ENCODE peak calls at places on chromosomes 5 and 9, in five cellular contexts. T, Z, V, G and Q are unnamed samples.

GRCh38 chr9:87528969-87529368 is 31.3 kb downstream of the DAPK1 start:
- DNase-seq in T (no peak), Z (no peak), V (no peak), G (no peak), Q (no peak)

GRCh38 chr5:119255571-119256356 is 100.1 kb upstream of the TNFAIP8 start:
- DNase-seq in T (no peak), Z (no peak), V (no peak), G (no peak), Q (no peak)

GRCh38 chr5:55232194-55232984 is 1.0 kb downstream of the CCNO start:
- DNase-seq in T (no peak), Z (no peak), V (peak), G (peak), Q (peak)

GRCh38 chr5:90632799-90633198 is 74.2 kb downstream of the ADGRV1 start:
- DNase-seq in T (no peak), Z (no peak), V (no peak), G (no peak), Q (no peak)

GRCh38 chr5:32679218-32679617 is 31.9 kb upstream of the NPR3 start:
- DNase-seq in T (no peak), Z (no peak), V (no peak), G (no peak), Q (no peak)

GRCh38 chr9:94490465-94490864 is 64.4 kb upstream of the PCAT7 start:
- DNase-seq in T (no peak), Z (no peak), V (no peak), G (no peak), Q (no peak)

GRCh38 chr5:88452820-88453219 is 184.2 kb upstream of the TMEM161B start:
- DNase-seq in T (no peak), Z (no peak), V (no peak), G (no peak), Q (no peak)

GRCh38 chr5:90135979-90136378 is 273.6 kb downstream of the CETN3 start:
- DNase-seq in T (no peak), Z (no peak), V (no peak), G (no peak), Q (no peak)

GRCh38 chr9:89173072-89173471 is 5.5 kb downstream of the SHC3 start:
- DNase-seq in T (no peak), Z (no peak), V (no peak), G (no peak), Q (no peak)

GRCh38 chr9:83062653-83063527 is at the start of gene RASEF:
- DNase-seq in T (peak), Z (no peak), V (peak), G (no peak), Q (peak)

GRCh38 chr5:89428624-89429023 is 545.6 kb upstream of the MEF2C start:
- DNase-seq in T (no peak), Z (no peak), V (no peak), G (no peak), Q (no peak)

GRCh38 chr5:178545941-178546674 is 44.1 kb downstream of the COL23A1 start:
- DNase-seq in T (no peak), Z (no peak), V (no peak), G (no peak), Q (peak)

GRCh38 chr9:135015986-135016640 is 71.4 kb upstream of the OLFM1 start:
- DNase-seq in T (no peak), Z (no peak), V (no peak), G (no peak), Q (no peak)

GRCh38 chr9:14924821-14925220 is 14.6 kb upstream of the FREM1 start:
- DNase-seq in T (no peak), Z (no peak), V (no peak), G (no peak), Q (no peak)

GRCh38 chr9:113373676-113374392 is 3.0 kb downstream of the HDHD3 start:
- DNase-seq in T (no peak), Z (no peak), V (no peak), G (no peak), Q (peak)

GRCh38 chr9:113380869-113381378 is 4.1 kb upstream of the HDHD3 start:
- DNase-seq in T (no peak), Z (no peak), V (no peak), G (no peak), Q (peak)

GRCh38 chr9:113373255-113373654 is 3.5 kb downstream of the HDHD3 start:
- DNase-seq in T (no peak), Z (no peak), V (no peak), G (no peak), Q (no peak)

GRCh38 chr9:113375057-113376023 is 1.4 kb downstream of the HDHD3 start:
- DNase-seq in T (no peak), Z (no peak), V (no peak), G (peak), Q (peak)

GRCh38 chr9:113376634-113377531 is at the start of gene HDHD3:
- DNase-seq in T (peak), Z (peak), V (peak), G (peak), Q (peak)
- TF ChIP-seq POLR2A in T (peak), Z (peak), V (peak), G (peak), Q (no peak)

GRCh38 chr9:35734096-35734495 is 1.6 kb downstream of the CREB3 start:
- DNase-seq in T (no peak), Z (no peak), V (no peak), G (no peak), Q (no peak)

GRCh38 chr9:35731415-35732184 is 395 bp downstream of the TLN1 start:
- DNase-seq in T (no peak), Z (no peak), V (no peak), G (peak), Q (no peak)

GRCh38 chr9:35730486-35730854 is 1.5 kb downstream of the TLN1 start:
- DNase-seq in T (no peak), Z (no peak), V (no peak), G (no peak), Q (no peak)

GRCh38 chr9:35732185-35733108 is at the start of the genes CREB3 and TLN1:
- DNase-seq in T (peak), Z (peak), V (peak), G (peak), Q (peak)

GRCh38 chr9:35733109-35733541 is 659 bp downstream of the CREB3 start:
- DNase-seq in T (no peak), Z (no peak), V (no peak), G (peak), Q (no peak)
- TF ChIP-seq POLR2A in T (no peak), Z (no peak), V (no peak), G (no peak), Q (no peak)

GRCh38 chr5:154189819-154190651 is 498 bp upstream of the GALNT10 start:
- DNase-seq in T (peak), Z (peak), V (peak), G (peak), Q (peak)
- TF ChIP-seq POLR2A in T (no peak), Z (no peak), V (no peak), G (peak), Q (no peak)

DNA sequence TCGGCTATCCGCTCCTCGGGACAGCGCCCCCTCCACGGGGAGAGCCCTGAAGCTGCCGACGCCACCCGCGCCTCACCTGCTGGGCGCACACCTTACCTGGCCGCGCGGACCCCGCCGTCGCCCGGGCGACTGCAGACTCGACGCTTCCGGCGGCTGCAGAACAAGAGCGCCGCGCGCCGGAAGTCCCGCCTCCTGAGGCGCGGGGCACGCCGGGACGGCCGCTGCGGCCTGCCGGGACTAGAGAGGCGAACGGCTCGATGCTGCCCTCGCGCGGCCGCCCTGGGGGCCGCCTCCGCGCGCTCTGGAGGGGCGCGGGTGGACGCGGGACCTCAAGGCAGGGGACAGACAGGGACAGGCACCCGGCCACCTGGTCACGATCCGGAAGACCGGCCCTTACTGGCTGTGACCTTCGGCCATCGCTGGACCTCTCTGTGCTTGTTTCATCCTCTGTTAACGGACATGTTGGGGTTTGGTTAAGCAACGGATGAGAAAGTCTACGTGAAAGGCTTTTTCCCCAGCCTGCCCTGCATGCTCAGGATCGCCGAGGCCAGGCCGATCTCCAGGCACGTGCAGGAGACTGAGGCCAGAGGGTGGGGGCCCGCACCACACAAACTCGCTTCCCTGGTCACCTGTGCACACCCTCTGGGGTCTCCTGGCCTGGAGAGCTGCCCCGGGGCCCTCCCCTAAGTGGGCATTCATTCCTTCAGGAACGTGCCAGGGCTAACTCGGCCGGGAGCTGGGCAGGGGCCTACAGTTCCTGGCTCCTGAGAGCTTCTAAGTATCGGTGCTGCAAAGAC is at the start of gene SNAPC4:
- DNase-seq in T (peak), Z (peak), V (peak), G (peak), Q (peak)
- TF ChIP-seq POLR2A in T (no peak), Z (peak), V (no peak), G (peak), Q (no peak)